ENCODE peak calls at places on chromosome X, in five cellular contexts. Z is naive thymus-derived CD8-positive, alpha-beta T cell; F is NCI-H1092 treated with DMSO at 0.1 percent for 48 hours; T is GM13976; K is stimulated activated CD4-positive, alpha-beta T cell treated with anti-CD3 and anti-CD28 coated beads, TNF-alpha, amount 100 ng/mL, for 1 hour. X is an unnamed sample.

GRCh38 chrX:48508400-48509244 is at the start of gene PORCN:
- DNase-seq in K (peak), T (peak), Z (peak), F (peak), X (peak)

GRCh38 chrX:41661366-41662095 is 27.2 kb upstream of the GPR34 start:
- DNase-seq in F (no peak), Z (no peak), T (no peak), K (no peak), X (no peak)

GRCh38 chrX:143988356-143988755 is 104.5 kb downstream of the UBE2NL start:
- DNase-seq in K (no peak), F (no peak), Z (no peak), T (no peak), X (no peak)

GRCh38 chrX:138872537-138872936 is 161.0 kb upstream of the FGF13 start:
- DNase-seq in K (no peak), T (no peak), F (no peak), Z (no peak), X (no peak)

GRCh38 chrX:17809273-17809672 is 51.8 kb downstream of the RAI2 start:
- DNase-seq in T (no peak), Z (no peak), F (no peak), K (no peak), X (no peak)

GRCh38 chrX:22338740-22339139 is 66.0 kb downstream of the CBLL2 start:
- DNase-seq in Z (no peak), F (no peak), K (no peak), T (no peak), X (no peak)

GRCh38 chrX:18422325-18422724 is 3.1 kb upstream of the CDKL5 start:
- DNase-seq in K (no peak), Z (no peak), F (no peak), T (no peak), X (no peak)

GRCh38 chrX:154308108-154308946 is 12.7 kb downstream of the TKTL1 start:
- DNase-seq in Z (peak), K (peak), F (no peak), T (peak), X (peak)

X was measured in activated naive CD4-positive, alpha-beta T cell.